ENCODE peak calls at places on chromosome 4, in five cellular contexts. V, C, Q, T and B are unnamed samples.

GRCh38 chr4:109015413-109015810 is 252.6 kb upstream of the ETNPPL start:
- DNase-seq in V (no peak), C (no peak), Q (no peak), T (no peak), B (no peak)

GRCh38 chr4:141703497-141703896 is 67.1 kb downstream of the IL15 start:
- DNase-seq in V (no peak), C (no peak), Q (no peak), T (no peak), B (no peak)

GRCh38 chr4:57098945-57099344 is 11.2 kb downstream of the IGFBP7 start:
- DNase-seq in V (no peak), C (no peak), Q (no peak), T (no peak), B (no peak)

GRCh38 chr4:169417629-169418282 is 147.0 kb upstream of the SH3RF1 start:
- DNase-seq in V (no peak), C (no peak), Q (no peak), T (no peak), B (no peak)

GRCh38 chr4:121726642-121727268 is 30.0 kb upstream of the ANXA5 start:
- DNase-seq in V (no peak), C (no peak), Q (no peak), T (no peak), B (no peak)

GRCh38 chr4:7806724-7807123 is 132.9 kb downstream of the AFAP1 start:
- DNase-seq in V (no peak), C (no peak), Q (no peak), T (no peak), B (no peak)

GRCh38 chr4:56843421-56843899 is 22.0 kb upstream of the SPINK2 start:
- DNase-seq in V (no peak), C (no peak), Q (no peak), T (peak), B (no peak)

GRCh38 chr4:110615366-110616161 is 7.3 kb downstream of the PITX2 start:
- DNase-seq in V (no peak), C (no peak), Q (no peak), T (no peak), B (no peak)

GRCh38 chr4:147772459-147772969 is 40.6 kb downstream of the ARHGAP10 start:
- DNase-seq in V (no peak), C (no peak), Q (no peak), T (no peak), B (no peak)

GRCh38 chr4:70634482-70634881 is 5.9 kb downstream of the ENAM start:
- DNase-seq in V (no peak), C (no peak), Q (no peak), T (no peak), B (no peak)

GRCh38 chr4:104859601-104860000 is 287.1 kb upstream of the TET2 start:
- DNase-seq in V (no peak), C (no peak), Q (no peak), T (no peak), B (no peak)

GRCh38 chr4:162010362-162010761 is 153.4 kb downstream of the FSTL5 start:
- DNase-seq in V (no peak), C (no peak), Q (no peak), T (no peak), B (no peak)